ENCODE peak calls at places on chromosomes 11 and 22, in eight cellular contexts. E is CD8-positive, alpha-beta T cell; T is DND-41; V is mesenchymal stem cell; X is body of pancreas; O is colonic mucosa; F is uterus; M is Peyer's patch. H is an unnamed sample. For H3K4me1, the result is how much of the 10 kb centered on the place peaks cover.

GRCh38 chr22:50546326-50547230 is 879 bp downstream of the KLHDC7B start:
- DNase-seq in E (no peak), T (no peak), V (no peak), X (no peak), O (no peak), F (no peak), M (no peak), H (no peak)

GRCh38 chr11:45924927-45925326 is 2.5 kb downstream of the LARGE2 start:
- DNase-seq in E (no peak), T (no peak), V (no peak), X (no peak), O (peak), F (no peak), M (no peak), H (no peak)

GRCh38 chr22:45743687-45744086 is 72.1 kb downstream of the ATXN10 start:
- DNase-seq in E (no peak), T (no peak), V (no peak), X (no peak), O (no peak), F (no peak), M (no peak), H (no peak)

GRCh38 chr11:2904153-2905052 is 18.8 kb upstream of the CDKN1C start:
- DNase-seq in E (no peak), T (no peak), V (no peak), X (no peak), O (peak), F (no peak), M (no peak), H (no peak)

GRCh38 chr11:122150484-122151124 is 34.6 kb upstream of the BLID start:
- DNase-seq in E (no peak), T (no peak), V (no peak), X (no peak), O (no peak), F (no peak), M (no peak), H (peak)

GRCh38 chr22:30763815-30764686 is 69.4 kb downstream of the OSBP2 start:
- DNase-seq in E (peak), T (peak), V (peak), X (peak), O (peak), F (no peak), M (no peak), H (no peak)

GRCh38 chr22:19376247-19376646 is 55.3 kb downstream of the HIRA start:
- DNase-seq in E (no peak), T (no peak), V (no peak), X (no peak), O (no peak), F (no peak), M (no peak), H (no peak)

GRCh38 chr11:12274558-12275197 is 102.7 kb upstream of the PARVA start:
- DNase-seq in E (no peak), T (no peak), V (no peak), X (no peak), O (no peak), F (no peak), M (no peak), H (peak)

GRCh38 chr11:110134120-110134519 is 40.9 kb downstream of the ZC3H12C start:
- DNase-seq in E (no peak), T (no peak), V (no peak), X (no peak), O (no peak), F (no peak), M (no peak), H (no peak)

GRCh38 chr11:120511116-120511803 is at the start of gene GRIK4:
- DNase-seq in E (peak), T (peak), V (peak), X (peak), O (peak), F (peak), M (peak), H (peak)

GRCh38 chr11:27217496-27217895 is 145.5 kb downstream of the CCDC34 start:
- DNase-seq in E (no peak), T (no peak), V (no peak), X (no peak), O (no peak), F (no peak), M (no peak), H (no peak)
- H3K27ac ChIP-seq in E (no peak), T (no peak), V (no peak), X (no peak), O (no peak), F (no peak), M (no peak), H (peak)

GRCh38 chr11:19806251-19806650 is 93.6 kb downstream of the NAV2 start:
- DNase-seq in E (no peak), T (no peak), V (no peak), X (no peak), O (no peak), F (no peak), M (no peak), H (no peak)

GRCh38 chr11:19805346-19805745 is 92.7 kb downstream of the NAV2 start:
- DNase-seq in E (no peak), T (no peak), V (no peak), X (no peak), O (no peak), F (no peak), M (no peak), H (no peak)

GRCh38 chr11:19803506-19803998 is 90.9 kb downstream of the NAV2 start:
- DNase-seq in E (no peak), T (no peak), V (no peak), X (peak), O (peak), F (no peak), M (no peak), H (no peak)

GRCh38 chr11:19808076-19808911 is 95.7 kb downstream of the NAV2 start:
- DNase-seq in E (no peak), T (no peak), V (no peak), X (no peak), O (no peak), F (no peak), M (no peak), H (no peak)

DNA sequence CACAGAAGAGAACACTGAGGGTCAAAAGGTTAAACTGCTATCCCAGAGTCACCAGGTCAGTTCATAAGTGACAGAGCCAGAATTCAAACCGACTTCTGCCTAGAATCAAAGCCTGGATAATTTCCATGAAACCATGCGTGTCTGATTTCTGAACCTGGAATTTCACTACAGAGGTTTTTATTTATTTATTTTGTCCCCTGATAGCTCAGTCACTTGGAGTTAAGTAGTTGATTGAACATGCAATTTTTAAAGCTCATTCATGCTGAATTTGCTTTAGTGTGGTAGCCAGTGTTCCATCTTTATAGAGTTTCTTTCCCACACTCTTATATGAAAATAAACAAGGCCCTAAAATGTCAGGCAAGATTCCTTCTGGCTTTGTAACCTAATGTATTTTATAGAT is 93.2 kb downstream of the NAV2 start:
- DNase-seq in E (no peak), T (no peak), V (no peak), X (no peak), O (no peak), F (no peak), M (no peak), H (peak)
- H3K4me1 ChIP-seq in E (under half), T (under half), V (under half), X (under half), O (under half), F (under half), M (under half), H (under half)

DNA sequence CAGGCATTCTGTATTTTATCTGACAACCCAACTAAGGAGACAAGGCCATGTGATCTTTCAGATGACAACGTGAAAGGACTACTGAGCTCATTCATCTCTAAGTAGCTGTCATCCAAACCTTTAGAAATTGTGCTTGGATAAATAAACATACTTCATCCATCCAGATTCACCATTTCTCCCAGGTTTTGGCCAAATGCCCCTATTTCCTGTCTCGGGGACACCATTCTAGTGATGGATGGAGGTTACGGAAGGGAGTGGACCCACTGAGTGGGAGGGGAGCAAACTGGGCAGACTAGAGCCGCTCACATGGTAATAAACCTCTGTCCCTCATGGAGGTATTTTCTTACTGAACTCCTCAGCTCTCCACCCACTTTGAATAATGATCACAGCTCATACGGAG is 114.5 kb downstream of the SLC1A2 start:
- DNase-seq in E (no peak), T (no peak), V (no peak), X (no peak), O (no peak), F (no peak), M (no peak), H (no peak)
- H3K27ac ChIP-seq in E (no peak), T (no peak), V (no peak), X (no peak), O (no peak), F (peak), M (no peak), H (no peak)

DNA sequence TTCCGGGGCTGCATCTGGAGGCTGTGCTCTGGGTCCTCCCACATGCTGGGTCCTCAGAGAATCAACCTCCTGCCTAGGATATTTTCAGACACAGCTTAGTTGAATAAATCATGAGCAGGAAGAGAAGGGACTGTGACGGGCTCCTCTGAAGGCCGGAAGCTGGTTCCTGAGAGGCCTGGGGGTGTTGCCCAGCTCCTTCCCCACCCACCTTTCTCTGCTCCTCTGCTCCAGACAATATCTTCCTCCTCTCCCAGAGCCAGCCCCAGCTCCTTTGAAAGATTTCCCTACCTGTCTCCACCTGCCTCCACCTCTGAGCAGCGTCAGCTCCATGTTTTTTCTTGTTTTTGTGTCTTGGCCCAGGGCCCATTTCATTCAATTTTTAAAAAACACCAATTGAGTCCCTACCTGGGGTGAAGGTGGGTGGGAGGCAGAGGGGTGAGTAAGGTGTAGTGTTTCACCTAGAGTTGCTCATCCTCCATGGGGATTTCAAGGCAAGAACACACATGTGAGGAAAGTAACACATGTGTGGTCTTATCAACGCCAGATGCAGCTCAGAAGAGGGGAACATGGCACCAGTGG is 24.8 kb upstream of the THY1 start:
- DNase-seq in E (no peak), T (no peak), V (no peak), X (no peak), O (no peak), F (no peak), M (no peak), H (no peak)
- H3K4me1 ChIP-seq in E (under half), T (under half), V (under half), X (under half), O (under half), F (under half), M (under half), H (under half)

GRCh38 chr22:37762389-37762836 is 45.3 kb upstream of the GCAT start:
- DNase-seq in E (no peak), T (no peak), V (no peak), X (no peak), O (no peak), F (no peak), M (no peak), H (no peak)

GRCh38 chr22:37765498-37765897 is 42.2 kb upstream of the GCAT start:
- DNase-seq in E (no peak), T (no peak), V (no peak), X (no peak), O (no peak), F (no peak), M (no peak), H (no peak)

GRCh38 chr22:37764622-37765021 is 43.1 kb upstream of the GCAT start:
- DNase-seq in E (no peak), T (no peak), V (no peak), X (no peak), O (no peak), F (no peak), M (no peak), H (no peak)

GRCh38 chr22:37763012-37763411 is 44.7 kb upstream of the GCAT start:
- DNase-seq in E (no peak), T (no peak), V (no peak), X (no peak), O (no peak), F (no peak), M (no peak), H (no peak)

DNA sequence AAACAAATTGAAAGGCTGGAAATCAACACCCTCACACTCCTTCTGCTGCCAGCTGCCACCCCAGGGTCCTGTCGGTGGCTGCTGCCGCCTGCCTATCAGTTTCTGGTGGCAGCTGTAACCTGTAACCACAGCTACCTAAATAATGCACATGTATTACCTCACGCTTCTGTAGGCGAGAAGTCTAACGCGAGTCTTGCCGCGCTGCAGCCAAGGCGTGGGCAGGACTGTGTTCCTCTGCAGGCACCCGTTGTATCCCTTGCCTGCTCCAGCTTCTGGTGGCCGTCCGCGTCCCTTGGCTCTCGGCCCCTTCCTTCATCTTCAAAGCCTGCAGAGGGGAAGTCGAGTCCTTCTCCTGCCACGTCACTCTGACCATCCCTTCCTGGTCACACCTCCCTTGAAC is 44.1 kb upstream of the GCAT start:
- DNase-seq in E (no peak), T (no peak), V (no peak), X (no peak), O (no peak), F (no peak), M (no peak), H (no peak)
- H3K27ac ChIP-seq in E (no peak), T (no peak), V (no peak), X (no peak), O (no peak), F (no peak), M (no peak), H (no peak)

GRCh38 chr22:22909605-22910271 is 22.1 kb downstream of the IGLL5 start:
- DNase-seq in E (no peak), T (peak), V (no peak), X (no peak), O (no peak), F (no peak), M (no peak), H (no peak)
- H3K4me1 ChIP-seq in E (under half), T (under half), V (under half), X (under half), O (under half), F (under half), M (under half), H (under half)

GRCh38 chr11:62558669-62559068 is 12.1 kb upstream of the AHNAK start:
- DNase-seq in E (no peak), T (no peak), V (no peak), X (no peak), O (no peak), F (no peak), M (no peak), H (no peak)
- H3K27ac ChIP-seq in E (peak), T (no peak), V (peak), X (no peak), O (no peak), F (no peak), M (peak), H (no peak)

H was measured in SJSA1.